ENCODE peak calls at places on chromosomes 5 and 9, in five cellular contexts. J, C, O, E and P are unnamed samples.

GRCh38 chr9:137452761-137453642 is 6.1 kb downstream of the NSMF start:
- DNase-seq in J (no peak), C (no peak), O (no peak), E (no peak), P (no peak)

GRCh38 chr5:95878417-95879323 is 56.1 kb upstream of the GLRX start:
- DNase-seq in J (no peak), C (no peak), O (no peak), E (no peak), P (no peak)

GRCh38 chr9:122350577-122351355 is 20.1 kb upstream of the PTGS1 start:
- DNase-seq in J (peak), C (peak), O (peak), E (no peak), P (peak)

GRCh38 chr9:92425578-92425977 is 1.3 kb upstream of the OMD start:
- DNase-seq in J (no peak), C (no peak), O (no peak), E (no peak), P (no peak)

GRCh38 chr5:68848086-68848485 is 245.7 kb upstream of the SLC30A5 start:
- DNase-seq in J (no peak), C (no peak), O (no peak), E (peak), P (no peak)

GRCh38 chr5:128674837-128675446 is 136.9 kb upstream of the FBN2 start:
- DNase-seq in J (no peak), C (no peak), O (no peak), E (no peak), P (no peak)

GRCh38 chr5:54764102-54764501 is 221.3 kb downstream of the ESM1 start:
- DNase-seq in J (no peak), C (no peak), O (no peak), E (no peak), P (no peak)

GRCh38 chr5:33409435-33410146 is 31.2 kb upstream of the TARS1 start:
- DNase-seq in J (no peak), C (no peak), O (no peak), E (peak), P (no peak)

GRCh38 chr9:980621-981020 is 4.2 kb downstream of the DMRT3 start:
- DNase-seq in J (no peak), C (no peak), O (no peak), E (no peak), P (no peak)

GRCh38 chr9:79670269-79670961 is 98.7 kb downstream of the TLE4 start:
- DNase-seq in J (no peak), C (no peak), O (no peak), E (no peak), P (no peak)

GRCh38 chr5:33049845-33050244 is 338.7 kb downstream of the NPR3 start:
- DNase-seq in J (no peak), C (no peak), O (no peak), E (peak), P (no peak)

GRCh38 chr5:172707285-172708182 is 63.5 kb downstream of the DUSP1 start:
- DNase-seq in J (no peak), C (no peak), O (no peak), E (peak), P (no peak)

GRCh38 chr5:116395178-116395577 is 179.4 kb downstream of the SEMA6A start:
- DNase-seq in J (no peak), C (peak), O (no peak), E (no peak), P (no peak)

GRCh38 chr9:91857831-91858669 is 92.0 kb downstream of the ROR2 start:
- DNase-seq in J (no peak), C (no peak), O (no peak), E (no peak), P (no peak)

GRCh38 chr5:117803533-117803932 is 1184.8 kb downstream of the DTWD2 start:
- DNase-seq in J (no peak), C (no peak), O (no peak), E (peak), P (no peak)

GRCh38 chr5:154937718-154938466 is at the start of gene GEMIN5:
- DNase-seq in J (peak), C (peak), O (peak), E (peak), P (peak)

GRCh38 chr5:674630-675011 is 18.5 kb downstream of the TPPP start:
- DNase-seq in J (no peak), C (no peak), O (no peak), E (no peak), P (no peak)

GRCh38 chr9:81716409-81716808 is 27.1 kb upstream of the TLE1 start:
- DNase-seq in J (no peak), C (no peak), O (no peak), E (no peak), P (no peak)

GRCh38 chr5:115666023-115666422 is 40.2 kb upstream of the TMED7 start:
- DNase-seq in J (no peak), C (no peak), O (no peak), E (no peak), P (no peak)

GRCh38 chr5:168300377-168301182 is 9.1 kb downstream of the WWC1 start:
- DNase-seq in J (no peak), C (no peak), O (no peak), E (no peak), P (no peak)

GRCh38 chr5:64818245-64818644 is 49.5 kb downstream of the CWC27 start:
- DNase-seq in J (no peak), C (no peak), O (no peak), E (no peak), P (no peak)